ENCODE peak calls at places on chromosome 9, in nine cellular contexts. D is activated T-helper 1 cell treated with anti-CD3 and anti-CD28 coated beads, Interleukin-12 subunit alpha, Interleukin-12 subunit beta, Interleukin-2, Interleukin-4 antibody, amounts not matched to agents 30 ng/mL and 10 ng/mL and 1 ng/mL, durations not matched to agents 14 hours and 24 hours and 36 hours; P is keratinocyte; Z is activated gamma-delta T cell; N is NCI-H2081; B is RPMI8226; K is AG09319; O is hippocampal formation; J is HS-27A. U is an unnamed sample.

GRCh38 chr9:16864741-16865434 is 5.6 kb downstream of the BNC2 start:
- DNase-seq in O (no peak), B (no peak), Z (no peak), K (no peak), D (no peak), P (no peak), J (no peak), N (no peak), U (no peak)

GRCh38 chr9:89183146-89183545 is 4.5 kb upstream of the SHC3 start:
- DNase-seq in O (no peak), D (no peak), J (no peak), Z (no peak), P (no peak), K (no peak), B (no peak), N (no peak), U (no peak)

GRCh38 chr9:91536211-91536691 is 112.6 kb upstream of the NFIL3 start:
- DNase-seq in P (no peak), B (no peak), Z (no peak), D (no peak), O (no peak), K (no peak), N (no peak), J (peak; percentile 43), U (no peak)

GRCh38 chr9:130300739-130301138 is 35.2 kb downstream of the HMCN2 start:
- DNase-seq in P (no peak), B (no peak), J (no peak), O (no peak), Z (no peak), K (no peak), N (no peak), D (no peak), U (no peak)

GRCh38 chr9:134944916-134945315 is 27.2 kb upstream of the FCN1 start:
- DNase-seq in J (no peak), K (no peak), D (no peak), B (no peak), P (no peak), N (no peak), Z (no peak), O (no peak), U (no peak)

GRCh38 chr9:8254527-8254926 is 454.9 kb upstream of the DMAC1 start:
- DNase-seq in J (no peak), O (no peak), Z (no peak), N (no peak), K (no peak), D (no peak), P (no peak), B (no peak), U (no peak)

GRCh38 chr9:27539479-27540441 is 10.1 kb upstream of the MOB3B start:
- DNase-seq in P (no peak), J (no peak), N (no peak), K (peak; percentile 68), O (no peak), Z (no peak), D (no peak), B (no peak), U (no peak)

GRCh38 chr9:77432053-77432452 is 216.1 kb downstream of the GNA14 start:
- DNase-seq in J (no peak), N (no peak), O (no peak), Z (no peak), D (no peak), B (no peak), K (no peak), P (no peak), U (no peak)

GRCh38 chr9:127336086-127336485 is 60.9 kb upstream of the SLC2A8 start:
- DNase-seq in O (no peak), J (no peak), N (no peak), Z (no peak), D (no peak), P (no peak), B (no peak), K (no peak), U (no peak)

GRCh38 chr9:27787941-27788340 is 214.7 kb upstream of the C9orf72 start:
- DNase-seq in J (no peak), D (no peak), K (no peak), Z (no peak), P (no peak), B (no peak), O (no peak), N (no peak), U (no peak)

GRCh38 chr9:73911814-73912213 is 585.3 kb upstream of the RORB start:
- DNase-seq in D (no peak), B (no peak), Z (no peak), J (no peak), O (no peak), P (no peak), N (no peak), K (no peak), U (no peak)

GRCh38 chr9:38294130-38294529 is 98.4 kb upstream of the ALDH1B1 start:
- DNase-seq in O (no peak), D (no peak), K (no peak), P (no peak), J (no peak), N (no peak), B (no peak), Z (no peak), U (no peak)

GRCh38 chr9:68897557-68898145 is 116.3 kb downstream of the PRKACG start:
- DNase-seq in J (no peak), K (no peak), B (no peak), N (no peak), O (no peak), P (no peak), D (no peak), Z (no peak), U (no peak)

GRCh38 chr9:19840953-19841352 is 52.1 kb upstream of the SLC24A2 start:
- DNase-seq in B (no peak), O (no peak), D (no peak), K (no peak), J (no peak), Z (no peak), N (no peak), P (no peak), U (no peak)

GRCh38 chr9:4514252-4515128 is 24.2 kb downstream of the SLC1A1 start:
- DNase-seq in O (no peak), N (no peak), J (no peak), K (no peak), Z (no peak), B (no peak), D (no peak), P (no peak), U (no peak)

GRCh38 chr9:134909511-134910105 is 8.1 kb downstream of the FCN1 start:
- DNase-seq in D (no peak), K (no peak), O (no peak), N (no peak), Z (no peak), J (no peak), B (no peak), P (no peak), U (no peak)

U was measured in MM.1S.